ENCODE peak calls at places on chromosome 17, in ten cellular contexts. One of them, this sample, is unnamed.

GRCh38 chr17:6100146-6100545 is 30.0 kb downstream of the WSCD1 start:
- DNase-seq in HuH-7: no peak
- DNase-seq in germinal center: no peak
- DNase-seq in activated T-cell treated with anti-CD3 and anti-CD28 coated beads, Interleukin-2, amount 50 U/mL, for 72 hours: no peak
- DNase-seq in putamen: no peak
- DNase-seq in activated naive CD4-positive, alpha-beta T cell: no peak
- DNase-seq in B cell: no peak
- DNase-seq in NCI-H1417: no peak
- DNase-seq in HTR-8/SVneo: no peak
- DNase-seq in kidney tubule cell: no peak
- DNase-seq in this sample: no peak

GRCh38 chr17:2695961-2696760 is 15.4 kb downstream of the CLUH start:
- DNase-seq in HuH-7: no peak
- DNase-seq in germinal center: no peak
- DNase-seq in activated T-cell treated with anti-CD3 and anti-CD28 coated beads, Interleukin-2, amount 50 U/mL, for 72 hours: no peak
- DNase-seq in putamen: no peak
- DNase-seq in activated naive CD4-positive, alpha-beta T cell: no peak
- DNase-seq in B cell: peak
- DNase-seq in NCI-H1417: no peak
- DNase-seq in HTR-8/SVneo: no peak
- DNase-seq in kidney tubule cell: no peak
- DNase-seq in this sample: no peak

GRCh38 chr17:76354747-76355310 is 1.1 kb upstream of the PRPSAP1 start:
- DNase-seq in HuH-7: no peak
- DNase-seq in germinal center: no peak
- DNase-seq in activated T-cell treated with anti-CD3 and anti-CD28 coated beads, Interleukin-2, amount 50 U/mL, for 72 hours: no peak
- DNase-seq in putamen: no peak
- DNase-seq in activated naive CD4-positive, alpha-beta T cell: no peak
- DNase-seq in B cell: no peak
- DNase-seq in NCI-H1417: peak
- DNase-seq in HTR-8/SVneo: no peak
- DNase-seq in kidney tubule cell: peak
- DNase-seq in this sample: no peak

GRCh38 chr17:17063546-17064122 is 21.4 kb downstream of the MPRIP start:
- DNase-seq in HuH-7: no peak
- DNase-seq in germinal center: no peak
- DNase-seq in activated T-cell treated with anti-CD3 and anti-CD28 coated beads, Interleukin-2, amount 50 U/mL, for 72 hours: no peak
- DNase-seq in putamen: peak
- DNase-seq in activated naive CD4-positive, alpha-beta T cell: no peak
- DNase-seq in B cell: no peak
- DNase-seq in NCI-H1417: peak
- DNase-seq in HTR-8/SVneo: peak
- DNase-seq in kidney tubule cell: no peak
- DNase-seq in this sample: no peak

GRCh38 chr17:76146053-76146875 is 5.2 kb upstream of the FOXJ1 start:
- DNase-seq in HuH-7: no peak
- DNase-seq in germinal center: no peak
- DNase-seq in activated T-cell treated with anti-CD3 and anti-CD28 coated beads, Interleukin-2, amount 50 U/mL, for 72 hours: no peak
- DNase-seq in putamen: no peak
- DNase-seq in activated naive CD4-positive, alpha-beta T cell: no peak
- DNase-seq in B cell: no peak
- DNase-seq in NCI-H1417: no peak
- DNase-seq in HTR-8/SVneo: no peak
- DNase-seq in kidney tubule cell: no peak
- DNase-seq in this sample: no peak

GRCh38 chr17:14143678-14144077 is 74.4 kb downstream of the COX10 start:
- DNase-seq in HuH-7: no peak
- DNase-seq in germinal center: no peak
- DNase-seq in activated T-cell treated with anti-CD3 and anti-CD28 coated beads, Interleukin-2, amount 50 U/mL, for 72 hours: no peak
- DNase-seq in putamen: no peak
- DNase-seq in activated naive CD4-positive, alpha-beta T cell: no peak
- DNase-seq in B cell: no peak
- DNase-seq in NCI-H1417: peak
- DNase-seq in HTR-8/SVneo: no peak
- DNase-seq in kidney tubule cell: peak
- DNase-seq in this sample: no peak

GRCh38 chr17:45889579-45889978 is 4.8 kb upstream of the MAPT start:
- DNase-seq in HuH-7: peak
- DNase-seq in germinal center: no peak
- DNase-seq in activated T-cell treated with anti-CD3 and anti-CD28 coated beads, Interleukin-2, amount 50 U/mL, for 72 hours: no peak
- DNase-seq in putamen: no peak
- DNase-seq in activated naive CD4-positive, alpha-beta T cell: no peak
- DNase-seq in B cell: no peak
- DNase-seq in NCI-H1417: peak
- DNase-seq in HTR-8/SVneo: no peak
- DNase-seq in kidney tubule cell: no peak
- DNase-seq in this sample: no peak

GRCh38 chr17:50472286-50472685 is 3.6 kb upstream of the CHAD start:
- DNase-seq in HuH-7: no peak
- DNase-seq in germinal center: no peak
- DNase-seq in activated T-cell treated with anti-CD3 and anti-CD28 coated beads, Interleukin-2, amount 50 U/mL, for 72 hours: no peak
- DNase-seq in putamen: no peak
- DNase-seq in activated naive CD4-positive, alpha-beta T cell: no peak
- DNase-seq in B cell: no peak
- DNase-seq in NCI-H1417: no peak
- DNase-seq in HTR-8/SVneo: no peak
- DNase-seq in kidney tubule cell: no peak
- DNase-seq in this sample: no peak

GRCh38 chr17:37489197-37490001 is at the start of gene DUSP14:
- DNase-seq in HuH-7: peak
- DNase-seq in germinal center: peak
- DNase-seq in activated T-cell treated with anti-CD3 and anti-CD28 coated beads, Interleukin-2, amount 50 U/mL, for 72 hours: peak
- DNase-seq in putamen: peak
- DNase-seq in activated naive CD4-positive, alpha-beta T cell: peak
- DNase-seq in B cell: peak
- DNase-seq in NCI-H1417: peak
- DNase-seq in HTR-8/SVneo: peak
- DNase-seq in kidney tubule cell: peak
- DNase-seq in this sample: peak

GRCh38 chr17:46148247-46148646 is 45.0 kb downstream of the KANSL1 start:
- DNase-seq in HuH-7: no peak
- DNase-seq in germinal center: no peak
- DNase-seq in activated T-cell treated with anti-CD3 and anti-CD28 coated beads, Interleukin-2, amount 50 U/mL, for 72 hours: no peak
- DNase-seq in putamen: no peak
- DNase-seq in activated naive CD4-positive, alpha-beta T cell: no peak
- DNase-seq in B cell: no peak
- DNase-seq in NCI-H1417: peak
- DNase-seq in HTR-8/SVneo: no peak
- DNase-seq in kidney tubule cell: no peak
- DNase-seq in this sample: no peak

GRCh38 chr17:75124819-75125162 is 6.8 kb downstream of the NT5C start:
- DNase-seq in HuH-7: no peak
- DNase-seq in germinal center: no peak
- DNase-seq in activated T-cell treated with anti-CD3 and anti-CD28 coated beads, Interleukin-2, amount 50 U/mL, for 72 hours: no peak
- DNase-seq in putamen: no peak
- DNase-seq in activated naive CD4-positive, alpha-beta T cell: no peak
- DNase-seq in B cell: no peak
- DNase-seq in NCI-H1417: no peak
- DNase-seq in HTR-8/SVneo: no peak
- DNase-seq in kidney tubule cell: no peak
- DNase-seq in this sample: no peak

GRCh38 chr17:43543771-43544575 is 2.2 kb downstream of the ETV4 start:
- DNase-seq in HuH-7: no peak
- DNase-seq in germinal center: no peak
- DNase-seq in activated T-cell treated with anti-CD3 and anti-CD28 coated beads, Interleukin-2, amount 50 U/mL, for 72 hours: no peak
- DNase-seq in putamen: no peak
- DNase-seq in activated naive CD4-positive, alpha-beta T cell: no peak
- DNase-seq in B cell: no peak
- DNase-seq in NCI-H1417: no peak
- DNase-seq in HTR-8/SVneo: no peak
- DNase-seq in kidney tubule cell: no peak
- DNase-seq in this sample: no peak

GRCh38 chr17:77862890-77863813 is 95.4 kb upstream of the TNRC6C start:
- DNase-seq in HuH-7: no peak
- DNase-seq in germinal center: no peak
- DNase-seq in activated T-cell treated with anti-CD3 and anti-CD28 coated beads, Interleukin-2, amount 50 U/mL, for 72 hours: no peak
- DNase-seq in putamen: no peak
- DNase-seq in activated naive CD4-positive, alpha-beta T cell: no peak
- DNase-seq in B cell: no peak
- DNase-seq in NCI-H1417: no peak
- DNase-seq in HTR-8/SVneo: no peak
- DNase-seq in kidney tubule cell: no peak
- DNase-seq in this sample: no peak

GRCh38 chr17:78110363-78111011 is 18.1 kb downstream of the TMC6 start:
- DNase-seq in HuH-7: no peak
- DNase-seq in germinal center: no peak
- DNase-seq in activated T-cell treated with anti-CD3 and anti-CD28 coated beads, Interleukin-2, amount 50 U/mL, for 72 hours: no peak
- DNase-seq in putamen: no peak
- DNase-seq in activated naive CD4-positive, alpha-beta T cell: no peak
- DNase-seq in B cell: no peak
- DNase-seq in NCI-H1417: no peak
- DNase-seq in HTR-8/SVneo: no peak
- DNase-seq in kidney tubule cell: no peak
- DNase-seq in this sample: no peak

GRCh38 chr17:28549274-28550132 is 2.9 kb downstream of the UNC119 start:
- DNase-seq in HuH-7: no peak
- DNase-seq in germinal center: peak
- DNase-seq in activated T-cell treated with anti-CD3 and anti-CD28 coated beads, Interleukin-2, amount 50 U/mL, for 72 hours: peak
- DNase-seq in putamen: no peak
- DNase-seq in activated naive CD4-positive, alpha-beta T cell: peak
- DNase-seq in B cell: peak
- DNase-seq in NCI-H1417: no peak
- DNase-seq in HTR-8/SVneo: no peak
- DNase-seq in kidney tubule cell: peak
- DNase-seq in this sample: no peak

GRCh38 chr17:50219345-50219744 is 17.9 kb upstream of the COL1A1 start:
- DNase-seq in HuH-7: no peak
- DNase-seq in germinal center: no peak
- DNase-seq in activated T-cell treated with anti-CD3 and anti-CD28 coated beads, Interleukin-2, amount 50 U/mL, for 72 hours: no peak
- DNase-seq in putamen: no peak
- DNase-seq in activated naive CD4-positive, alpha-beta T cell: no peak
- DNase-seq in B cell: no peak
- DNase-seq in NCI-H1417: no peak
- DNase-seq in HTR-8/SVneo: peak
- DNase-seq in kidney tubule cell: peak
- DNase-seq in this sample: no peak

GRCh38 chr17:83193336-83194188 is 114.2 kb downstream of the METRNL start:
- DNase-seq in HuH-7: no peak
- DNase-seq in germinal center: no peak
- DNase-seq in activated T-cell treated with anti-CD3 and anti-CD28 coated beads, Interleukin-2, amount 50 U/mL, for 72 hours: no peak
- DNase-seq in putamen: no peak
- DNase-seq in activated naive CD4-positive, alpha-beta T cell: no peak
- DNase-seq in B cell: no peak
- DNase-seq in NCI-H1417: no peak
- DNase-seq in HTR-8/SVneo: no peak
- DNase-seq in kidney tubule cell: peak
- DNase-seq in this sample: no peak

GRCh38 chr17:956905-957304 is 22.7 kb downstream of the NXN start:
- DNase-seq in HuH-7: no peak
- DNase-seq in germinal center: no peak
- DNase-seq in activated T-cell treated with anti-CD3 and anti-CD28 coated beads, Interleukin-2, amount 50 U/mL, for 72 hours: no peak
- DNase-seq in putamen: no peak
- DNase-seq in activated naive CD4-positive, alpha-beta T cell: no peak
- DNase-seq in B cell: no peak
- DNase-seq in NCI-H1417: peak
- DNase-seq in HTR-8/SVneo: peak
- DNase-seq in kidney tubule cell: peak
- DNase-seq in this sample: no peak

GRCh38 chr17:72063756-72064461 is 56.9 kb upstream of the SOX9 start:
- DNase-seq in HuH-7: no peak
- DNase-seq in germinal center: no peak
- DNase-seq in activated T-cell treated with anti-CD3 and anti-CD28 coated beads, Interleukin-2, amount 50 U/mL, for 72 hours: no peak
- DNase-seq in putamen: no peak
- DNase-seq in activated naive CD4-positive, alpha-beta T cell: no peak
- DNase-seq in B cell: no peak
- DNase-seq in NCI-H1417: no peak
- DNase-seq in HTR-8/SVneo: no peak
- DNase-seq in kidney tubule cell: peak
- DNase-seq in this sample: no peak

GRCh38 chr17:74125160-74125559 is 78.3 kb upstream of the RPL38 start:
- DNase-seq in HuH-7: no peak
- DNase-seq in germinal center: no peak
- DNase-seq in activated T-cell treated with anti-CD3 and anti-CD28 coated beads, Interleukin-2, amount 50 U/mL, for 72 hours: no peak
- DNase-seq in putamen: no peak
- DNase-seq in activated naive CD4-positive, alpha-beta T cell: no peak
- DNase-seq in B cell: no peak
- DNase-seq in NCI-H1417: peak
- DNase-seq in HTR-8/SVneo: no peak
- DNase-seq in kidney tubule cell: peak
- DNase-seq in this sample: no peak

GRCh38 chr17:56939869-56940484 is 20.9 kb downstream of the COIL start:
- DNase-seq in HuH-7: peak
- DNase-seq in germinal center: peak
- DNase-seq in activated T-cell treated with anti-CD3 and anti-CD28 coated beads, Interleukin-2, amount 50 U/mL, for 72 hours: no peak
- DNase-seq in putamen: no peak
- DNase-seq in activated naive CD4-positive, alpha-beta T cell: no peak
- DNase-seq in B cell: peak
- DNase-seq in NCI-H1417: peak
- DNase-seq in HTR-8/SVneo: peak
- DNase-seq in kidney tubule cell: peak
- DNase-seq in this sample: peak

GRCh38 chr17:76453431-76453743 is 435 bp upstream of the UBE2O start:
- DNase-seq in HuH-7: no peak
- DNase-seq in germinal center: no peak
- DNase-seq in activated T-cell treated with anti-CD3 and anti-CD28 coated beads, Interleukin-2, amount 50 U/mL, for 72 hours: no peak
- DNase-seq in putamen: no peak
- DNase-seq in activated naive CD4-positive, alpha-beta T cell: no peak
- DNase-seq in B cell: no peak
- DNase-seq in NCI-H1417: no peak
- DNase-seq in HTR-8/SVneo: no peak
- DNase-seq in kidney tubule cell: no peak
- DNase-seq in this sample: no peak

GRCh38 chr17:47204722-47205418 is 4.3 kb upstream of the MYL4 start:
- DNase-seq in HuH-7: no peak
- DNase-seq in germinal center: peak
- DNase-seq in activated T-cell treated with anti-CD3 and anti-CD28 coated beads, Interleukin-2, amount 50 U/mL, for 72 hours: peak
- DNase-seq in putamen: peak
- DNase-seq in activated naive CD4-positive, alpha-beta T cell: no peak
- DNase-seq in B cell: peak
- DNase-seq in NCI-H1417: no peak
- DNase-seq in HTR-8/SVneo: no peak
- DNase-seq in kidney tubule cell: peak
- DNase-seq in this sample: no peak

This sample was measured in NCI-H2081.